ENCODE peak calls at places on chromosomes 6 and 20, in six cellular contexts. H is activated T-cell treated with anti-CD3 and anti-CD28 coated beads, Interleukin-2, amount 50 U/mL, for 1 hour; W is HTR-8/SVneo; F is tibial artery; G is CD8-positive, alpha-beta memory T cell; N is HCT116. R is an unnamed sample.

GRCh38 chr6:29770286-29770685 is 47.1 kb downstream of the HLA-F start:
- DNase-seq in H (no peak), W (no peak), F (no peak), G (no peak), N (no peak), R (no peak)

GRCh38 chr6:362231-362923 is 29.2 kb upstream of the IRF4 start:
- DNase-seq in H (no peak), W (no peak), F (no peak), G (no peak), N (no peak), R (no peak)

GRCh38 chr20:44319880-44320422 is 8.9 kb upstream of the FITM2 start:
- DNase-seq in H (no peak), W (no peak), F (no peak), G (no peak), N (no peak), R (no peak)

GRCh38 chr6:122381494-122382083 is 17.9 kb upstream of the HSF2 start:
- DNase-seq in H (peak), W (peak), F (peak), G (peak), N (peak), R (peak)

GRCh38 chr6:38909020-38909730 is 139.4 kb upstream of the GLP1R start:
- DNase-seq in H (no peak), W (no peak), F (no peak), G (no peak), N (no peak), R (no peak)

GRCh38 chr6:79525272-79526100 is 11.7 kb downstream of the LCA5 start:
- DNase-seq in H (no peak), W (no peak), F (no peak), G (no peak), N (no peak), R (no peak)

GRCh38 chr6:92690997-92691599 is 728.3 kb downstream of the EPHA7 start:
- DNase-seq in H (no peak), W (no peak), F (no peak), G (no peak), N (no peak), R (no peak)

GRCh38 chr6:72813807-72814596 is 192.1 kb downstream of the KCNQ5 start:
- DNase-seq in H (no peak), W (no peak), F (no peak), G (no peak), N (no peak), R (no peak)

GRCh38 chr6:107786709-107787588 is 37.2 kb downstream of the SCML4 start:
- DNase-seq in H (no peak), W (no peak), F (no peak), G (peak), N (no peak), R (no peak)

GRCh38 chr20:23404196-23404595 is 17.1 kb downstream of the NAPB start:
- DNase-seq in H (no peak), W (no peak), F (no peak), G (no peak), N (no peak), R (no peak)

GRCh38 chr6:21914121-21914973 is 320.8 kb downstream of the SOX4 start:
- DNase-seq in H (no peak), W (no peak), F (peak), G (no peak), N (no peak), R (no peak)

GRCh38 chr6:55108469-55109130 is 65.7 kb upstream of the HCRTR2 start:
- DNase-seq in H (no peak), W (no peak), F (no peak), G (no peak), N (no peak), R (no peak)

GRCh38 chr20:35934050-35934449 is 20.3 kb downstream of the SCAND1 start:
- DNase-seq in H (no peak), W (no peak), F (no peak), G (no peak), N (no peak), R (no peak)

GRCh38 chr6:85111481-85112001 is 338.3 kb upstream of the NT5E start:
- DNase-seq in H (no peak), W (no peak), F (peak), G (no peak), N (no peak), R (no peak)

GRCh38 chr20:50510706-50511401 is 671 bp downstream of the PTPN1 start:
- DNase-seq in H (peak), W (no peak), F (no peak), G (no peak), N (no peak), R (no peak)

GRCh38 chr6:24495516-24495847 is 713 bp downstream of the ALDH5A1 start:
- DNase-seq in H (no peak), W (peak), F (peak), G (peak), N (peak), R (peak)

R was measured in progenitor cell of endocrine pancreas.